ENCODE peak calls at places on chromosome 4, in ten cellular contexts. D is CD4-positive, CD25-positive, alpha-beta regulatory T cell; I is naive thymus-derived CD4-positive, alpha-beta T cell; Z is endothelial cell of umbilical vein; X is colonic mucosa; O is suprapubic skin; S is cardiac muscle cell; H is kidney; M is ascending aorta; N is lower lobe of right lung. A is an unnamed sample.

GRCh38 chr4:72429397-72429889 is 139.6 kb downstream of the ADAMTS3 start:
- DNase-seq in D (no peak), I (no peak), Z (no peak), X (no peak), O (no peak), S (no peak), H (no peak), M (no peak), N (no peak), A (no peak)

GRCh38 chr4:53507671-53508286 is 83.5 kb downstream of the LNX1 start:
- DNase-seq in D (no peak), I (no peak), Z (peak), X (no peak), O (no peak), S (peak), H (peak), M (peak), N (no peak), A (peak)

GRCh38 chr4:149706942-149707341 is 108.7 kb downstream of the IQCM start:
- DNase-seq in D (no peak), I (no peak), Z (peak), X (no peak), O (no peak), S (no peak), H (no peak), M (no peak), N (no peak), A (no peak)

GRCh38 chr4:68123525-68123924 is 6.1 kb downstream of the TMPRSS11F start:
- DNase-seq in D (no peak), I (no peak), Z (no peak), X (no peak), O (no peak), S (no peak), H (no peak), M (no peak), N (no peak), A (no peak)

GRCh38 chr4:32985256-32985655 is 2265.1 kb downstream of the PCDH7 start:
- DNase-seq in D (no peak), I (no peak), Z (no peak), X (no peak), O (no peak), S (peak), H (no peak), M (no peak), N (no peak), A (no peak)

GRCh38 chr4:134216436-134216835 is 14.8 kb upstream of the PABPC4L start:
- DNase-seq in D (no peak), I (no peak), Z (no peak), X (no peak), O (no peak), S (peak), H (no peak), M (no peak), N (no peak), A (no peak)

GRCh38 chr4:140675599-140676231 is 80.5 kb downstream of the TBC1D9 start:
- DNase-seq in D (no peak), I (no peak), Z (peak), X (no peak), O (no peak), S (no peak), H (no peak), M (no peak), N (no peak), A (no peak)

GRCh38 chr4:138406881-138407280 is 164.7 kb upstream of the SLC7A11 start:
- DNase-seq in D (no peak), I (no peak), Z (no peak), X (no peak), O (no peak), S (peak), H (no peak), M (no peak), N (no peak), A (no peak)

GRCh38 chr4:27398911-27399310 is 538.3 kb downstream of the STIM2 start:
- DNase-seq in D (no peak), I (no peak), Z (no peak), X (no peak), O (no peak), S (no peak), H (no peak), M (no peak), N (no peak), A (no peak)

GRCh38 chr4:139223682-139224317 is 46.8 kb upstream of the ELF2 start:
- DNase-seq in D (no peak), I (no peak), Z (peak), X (no peak), O (no peak), S (peak), H (no peak), M (peak), N (no peak), A (peak)

GRCh38 chr4:186008057-186008456 is 60.9 kb upstream of the TLR3 start:
- DNase-seq in D (no peak), I (no peak), Z (no peak), X (no peak), O (no peak), S (no peak), H (no peak), M (no peak), N (no peak), A (no peak)

GRCh38 chr4:87462102-87462501 is 39.7 kb downstream of the NUDT9 start:
- DNase-seq in D (no peak), I (no peak), Z (no peak), X (no peak), O (no peak), S (no peak), H (no peak), M (no peak), N (no peak), A (no peak)

GRCh38 chr4:162409048-162409447 is 245.2 kb upstream of the FSTL5 start:
- DNase-seq in D (no peak), I (no peak), Z (no peak), X (no peak), O (no peak), S (no peak), H (peak), M (no peak), N (no peak), A (no peak)

GRCh38 chr4:15742083-15742582 is 36.0 kb upstream of the CD38 start:
- DNase-seq in D (no peak), I (no peak), Z (no peak), X (no peak), O (no peak), S (no peak), H (no peak), M (no peak), N (no peak), A (no peak)

GRCh38 chr4:78165758-78166157 is 108.6 kb downstream of the FRAS1 start:
- DNase-seq in D (no peak), I (no peak), Z (no peak), X (no peak), O (no peak), S (no peak), H (no peak), M (no peak), N (no peak), A (no peak)

GRCh38 chr4:121219222-121219621 is 55.1 kb upstream of the TNIP3 start:
- DNase-seq in D (no peak), I (no peak), Z (no peak), X (no peak), O (no peak), S (peak), H (no peak), M (no peak), N (no peak), A (no peak)

GRCh38 chr4:87946766-87947165 is 28.7 kb upstream of the SPP1 start:
- DNase-seq in D (no peak), I (no peak), Z (peak), X (no peak), O (no peak), S (no peak), H (no peak), M (no peak), N (no peak), A (no peak)

DNA sequence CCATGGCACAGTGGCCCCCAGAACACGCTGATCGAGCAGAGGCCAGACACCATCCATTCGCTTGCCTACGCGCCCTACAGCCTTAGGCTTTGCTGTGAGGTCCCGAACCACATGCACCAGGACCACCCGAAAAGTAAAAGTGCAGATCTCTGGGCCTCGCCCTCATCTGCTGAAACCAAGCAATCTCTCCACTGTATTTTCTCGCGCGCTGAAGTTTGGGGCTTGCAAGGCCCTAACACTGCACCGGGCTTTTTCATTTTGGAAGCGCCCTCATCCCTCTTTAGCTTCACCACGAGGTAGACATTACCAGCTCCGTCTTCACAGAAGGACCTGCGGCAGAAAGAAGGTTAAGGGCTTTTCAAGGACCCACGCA is 21.2 kb downstream of the NKX3-2 start:
- DNase-seq in D (no peak), I (no peak), Z (no peak), X (no peak), O (no peak), S (no peak), H (no peak), M (no peak), N (no peak), A (no peak)
- H3K4me3 ChIP-seq in D (no peak), I (no peak), Z (no peak), X (no peak), O (no peak), S (no peak), H (no peak), M (peak), N (no peak), A (no peak)

DNA sequence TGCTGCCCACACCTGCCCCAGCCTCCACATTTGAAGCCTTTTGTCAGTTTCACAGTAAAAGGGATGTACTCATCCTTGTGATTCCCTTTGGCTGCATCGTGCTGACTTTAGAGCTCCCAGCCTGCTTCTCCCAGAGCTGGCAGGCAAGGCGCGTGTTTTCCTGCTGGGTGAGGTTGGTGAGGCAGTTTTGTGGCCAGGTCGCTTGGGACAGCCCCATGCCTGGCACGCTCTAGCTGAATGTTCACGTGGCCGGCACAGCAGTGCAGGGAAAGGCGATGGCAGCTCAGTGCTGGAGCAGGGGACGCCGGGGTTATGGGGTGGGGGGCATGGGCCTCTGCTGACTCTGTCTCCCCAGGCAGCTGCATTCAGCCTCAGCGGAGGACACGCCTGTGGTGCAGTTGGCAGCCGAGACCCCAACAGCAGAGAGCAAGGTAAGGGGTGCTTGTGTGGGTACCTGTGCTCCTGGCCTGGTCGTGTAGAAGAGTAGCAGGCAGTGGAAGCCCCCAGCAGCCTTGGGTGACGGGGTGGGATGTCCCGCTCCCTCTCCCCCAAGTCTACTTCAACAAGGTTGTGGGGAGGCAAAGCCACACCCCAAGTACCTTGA is 9.3 kb downstream of the TACC3 start:
- DNase-seq in D (no peak), I (no peak), Z (no peak), X (no peak), O (no peak), S (no peak), H (peak), M (no peak), N (no peak), A (no peak)
- H3K27ac ChIP-seq in D (no peak), I (no peak), Z (no peak), X (no peak), O (no peak), S (no peak), H (no peak), M (no peak), N (no peak), A (no peak)

GRCh38 chr4:168272488-168272887 is 46.1 kb downstream of the DDX60 start:
- DNase-seq in D (no peak), I (no peak), Z (no peak), X (no peak), O (no peak), S (no peak), H (no peak), M (no peak), N (no peak), A (no peak)
- H3K4me3 ChIP-seq in D (no peak), I (no peak), Z (no peak), X (no peak), O (no peak), S (no peak), H (no peak), M (no peak), N (no peak), A (no peak)

GRCh38 chr4:184462724-184463123 is 11.6 kb downstream of the IRF2 start:
- DNase-seq in D (no peak), I (no peak), Z (no peak), X (no peak), O (no peak), S (no peak), H (no peak), M (no peak), N (no peak), A (no peak)

GRCh38 chr4:184463856-184464255 is 10.5 kb downstream of the IRF2 start:
- DNase-seq in D (no peak), I (no peak), Z (no peak), X (no peak), O (no peak), S (no peak), H (no peak), M (no peak), N (no peak), A (no peak)

GRCh38 chr4:184464759-184465454 is 9.4 kb downstream of the IRF2 start:
- DNase-seq in D (no peak), I (no peak), Z (no peak), X (no peak), O (no peak), S (no peak), H (no peak), M (no peak), N (no peak), A (no peak)

GRCh38 chr4:184461711-184462110 is 12.6 kb downstream of the IRF2 start:
- DNase-seq in D (no peak), I (no peak), Z (no peak), X (no peak), O (no peak), S (no peak), H (no peak), M (no peak), N (no peak), A (no peak)

DNA sequence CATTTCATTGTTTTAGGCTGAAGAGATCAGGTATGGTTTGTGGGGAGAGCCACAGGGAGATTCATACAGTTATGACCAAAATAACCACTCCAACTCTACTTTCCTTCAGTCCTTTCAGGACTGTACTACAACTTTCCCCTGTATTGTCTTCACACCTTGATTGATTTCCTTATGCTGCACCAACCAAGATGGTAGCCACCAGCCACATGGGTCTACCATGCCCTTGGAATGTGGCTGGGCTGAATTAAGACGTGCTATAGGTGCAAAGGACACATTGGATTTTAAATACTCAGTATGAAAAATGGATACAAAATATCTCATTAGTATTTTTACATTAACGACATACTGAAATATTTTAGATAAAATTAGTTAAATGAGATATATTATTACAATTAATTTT is 11.2 kb downstream of the IRF2 start:
- DNase-seq in D (no peak), I (no peak), Z (no peak), X (no peak), O (no peak), S (no peak), H (no peak), M (no peak), N (no peak), A (no peak)
- H3K27ac ChIP-seq in D (no peak), I (no peak), Z (no peak), X (no peak), O (no peak), S (no peak), H (no peak), M (no peak), N (no peak), A (no peak)

GRCh38 chr4:98653006-98653405 is 5.4 kb downstream of the TSPAN5 start:
- DNase-seq in D (no peak), I (no peak), Z (no peak), X (no peak), O (no peak), S (peak), H (no peak), M (no peak), N (no peak), A (no peak)
- H3K4me3 ChIP-seq in D (no peak), I (no peak), Z (no peak), X (no peak), O (no peak), S (no peak), H (no peak), M (no peak), N (no peak), A (no peak)

DNA sequence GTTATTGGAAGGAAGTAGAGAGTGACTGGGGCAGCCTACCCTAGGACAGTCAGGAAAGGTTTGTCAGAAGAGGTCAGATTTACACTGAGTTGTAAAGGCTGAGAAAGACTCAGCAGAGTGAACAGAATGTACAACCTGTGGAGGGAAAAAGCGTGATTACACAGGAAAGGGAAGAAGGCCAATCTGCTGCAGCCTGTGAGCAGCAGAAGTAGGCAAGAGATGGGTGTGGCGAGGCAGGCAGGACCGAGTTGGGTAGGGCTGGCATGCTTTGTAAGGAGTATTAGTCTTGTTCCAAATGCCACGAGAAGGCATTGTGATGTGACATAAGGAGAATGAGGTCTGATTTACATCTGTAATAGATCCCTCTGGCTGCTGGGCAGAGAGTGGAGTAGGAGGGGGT is 12.6 kb downstream of the SGMS2 start:
- DNase-seq in D (no peak), I (no peak), Z (no peak), X (peak), O (no peak), S (no peak), H (no peak), M (no peak), N (peak), A (no peak)
- H3K27ac ChIP-seq in D (no peak), I (no peak), Z (no peak), X (no peak), O (peak), S (no peak), H (no peak), M (no peak), N (peak), A (no peak)

GRCh38 chr4:40626183-40626990 is 3.3 kb downstream of the RBM47 start:
- DNase-seq in D (no peak), I (no peak), Z (no peak), X (peak), O (no peak), S (peak), H (no peak), M (no peak), N (no peak), A (no peak)
- H3K4me3 ChIP-seq in D (no peak), I (no peak), Z (no peak), X (peak), O (peak), S (no peak), H (peak), M (peak), N (peak), A (no peak)